ENCODE peak calls at places on chromosome 11, in six cellular contexts. One of them, this sample, is unnamed.

GRCh38 chr11:64430570-64430969 is 71.6 kb downstream of the RPS6KA4 start:
- DNase-seq in activated CD8-positive, alpha-beta memory T cell treated with anti-CD3 and anti-CD28 coated beads, Interleukin-2, amount 50 U/mL, for 4 hours: no peak
- DNase-seq in SW480: no peak
- DNase-seq in left cardiac atrium: no peak
- DNase-seq in neural progenitor cell: no peak
- DNase-seq in M059J: no peak
- DNase-seq in this sample: no peak

GRCh38 chr11:129435499-129436245 is 60.0 kb downstream of the BARX2 start:
- DNase-seq in activated CD8-positive, alpha-beta memory T cell treated with anti-CD3 and anti-CD28 coated beads, Interleukin-2, amount 50 U/mL, for 4 hours: no peak
- DNase-seq in SW480: no peak
- DNase-seq in left cardiac atrium: no peak
- DNase-seq in neural progenitor cell: no peak
- DNase-seq in M059J: no peak
- DNase-seq in this sample: no peak

GRCh38 chr11:65960824-65961266 is 689 bp upstream of the SART1 start:
- DNase-seq in activated CD8-positive, alpha-beta memory T cell treated with anti-CD3 and anti-CD28 coated beads, Interleukin-2, amount 50 U/mL, for 4 hours: no peak
- DNase-seq in SW480: no peak
- DNase-seq in left cardiac atrium: no peak
- DNase-seq in neural progenitor cell: no peak
- DNase-seq in M059J: no peak
- DNase-seq in this sample: no peak

GRCh38 chr11:65183201-65183891 is 1.6 kb downstream of the CAPN1 start:
- DNase-seq in activated CD8-positive, alpha-beta memory T cell treated with anti-CD3 and anti-CD28 coated beads, Interleukin-2, amount 50 U/mL, for 4 hours: no peak
- DNase-seq in SW480: peak
- DNase-seq in left cardiac atrium: no peak
- DNase-seq in neural progenitor cell: no peak
- DNase-seq in M059J: no peak
- DNase-seq in this sample: no peak

GRCh38 chr11:69956669-69957190 is 121.4 kb upstream of the ANO1 start:
- DNase-seq in activated CD8-positive, alpha-beta memory T cell treated with anti-CD3 and anti-CD28 coated beads, Interleukin-2, amount 50 U/mL, for 4 hours: no peak
- DNase-seq in SW480: no peak
- DNase-seq in left cardiac atrium: no peak
- DNase-seq in neural progenitor cell: no peak
- DNase-seq in M059J: no peak
- DNase-seq in this sample: peak

GRCh38 chr11:10349281-10349665 is 44.4 kb downstream of the ADM start:
- DNase-seq in activated CD8-positive, alpha-beta memory T cell treated with anti-CD3 and anti-CD28 coated beads, Interleukin-2, amount 50 U/mL, for 4 hours: no peak
- DNase-seq in SW480: no peak
- DNase-seq in left cardiac atrium: no peak
- DNase-seq in neural progenitor cell: no peak
- DNase-seq in M059J: peak
- DNase-seq in this sample: no peak

GRCh38 chr11:77647906-77648305 is 10.3 kb upstream of the CLNS1A start:
- DNase-seq in activated CD8-positive, alpha-beta memory T cell treated with anti-CD3 and anti-CD28 coated beads, Interleukin-2, amount 50 U/mL, for 4 hours: no peak
- DNase-seq in SW480: no peak
- DNase-seq in left cardiac atrium: no peak
- DNase-seq in neural progenitor cell: no peak
- DNase-seq in M059J: peak
- DNase-seq in this sample: no peak

GRCh38 chr11:45025716-45026492 is 75.2 kb upstream of the TP53I11 start:
- DNase-seq in activated CD8-positive, alpha-beta memory T cell treated with anti-CD3 and anti-CD28 coated beads, Interleukin-2, amount 50 U/mL, for 4 hours: no peak
- DNase-seq in SW480: no peak
- DNase-seq in left cardiac atrium: peak
- DNase-seq in neural progenitor cell: no peak
- DNase-seq in M059J: peak
- DNase-seq in this sample: peak

GRCh38 chr11:48020092-48020755 is 39.9 kb downstream of the PTPRJ start:
- DNase-seq in activated CD8-positive, alpha-beta memory T cell treated with anti-CD3 and anti-CD28 coated beads, Interleukin-2, amount 50 U/mL, for 4 hours: peak
- DNase-seq in SW480: no peak
- DNase-seq in left cardiac atrium: no peak
- DNase-seq in neural progenitor cell: no peak
- DNase-seq in M059J: no peak
- DNase-seq in this sample: no peak

This sample was measured in aorta.